ENCODE peak calls at places on chromosomes 4 and X, in six cellular contexts. N, B, D, Z, F and V are unnamed samples.

GRCh38 chr4:1978741-1979476 is 29.9 kb downstream of the NELFA start:
- DNase-seq in B (no peak), F (no peak), D (no peak), N (no peak), Z (no peak), V (no peak)

GRCh38 chrX:41184312-41184711 is 99.1 kb downstream of the USP9X start:
- DNase-seq in N (no peak), Z (no peak), B (no peak), D (no peak), F (no peak), V (no peak)

GRCh38 chr4:3045500-3045850 is 28.9 kb downstream of the HTT-AS start:
- DNase-seq in F (peak), D (peak), B (peak), Z (peak), N (no peak), V (peak)

GRCh38 chr4:15953625-15954024 is 9.3 kb downstream of the FGFBP2 start:
- DNase-seq in Z (no peak), N (no peak), D (no peak), B (no peak), F (no peak), V (no peak)

GRCh38 chr4:26793750-26794149 is 66.9 kb upstream of the STIM2 start:
- DNase-seq in F (no peak), D (no peak), N (no peak), B (no peak), Z (no peak), V (no peak)

GRCh38 chrX:46559062-46559461 is 13.8 kb upstream of the ZNF674 start:
- DNase-seq in N (no peak), D (no peak), F (no peak), B (no peak), Z (no peak), V (no peak)

GRCh38 chr4:113831469-113831868 is 69.9 kb upstream of the CAMK2D start:
- DNase-seq in N (no peak), Z (no peak), B (no peak), F (no peak), D (no peak), V (no peak)

GRCh38 chr4:34469518-34469917 is 1774.8 kb downstream of the ARAP2 start:
- DNase-seq in B (no peak), D (no peak), N (peak), Z (no peak), F (no peak), V (no peak)

GRCh38 chr4:143486314-143486713 is 27.2 kb upstream of the SMARCA5 start:
- DNase-seq in N (no peak), D (no peak), F (no peak), Z (no peak), B (no peak), V (no peak)

GRCh38 chrX:42098897-42099296 is 175.5 kb upstream of the CASK start:
- DNase-seq in N (no peak), B (no peak), Z (no peak), F (no peak), D (no peak), V (no peak)

GRCh38 chr4:185847352-185848078 is 35.5 kb upstream of the SORBS2 start:
- DNase-seq in D (no peak), N (peak), B (no peak), Z (no peak), F (no peak), V (no peak)

GRCh38 chrX:40174594-40175415 is 77.0 kb upstream of the BCOR start:
- DNase-seq in N (no peak), Z (peak), B (peak), F (peak), D (peak), V (peak)

GRCh38 chr4:127505203-127505602 is 127.6 kb upstream of the INTU start:
- DNase-seq in D (no peak), B (no peak), N (no peak), Z (no peak), F (no peak), V (peak)

GRCh38 chrX:150060406-150060805 is 122.1 kb upstream of the EOLA2 start:
- DNase-seq in D (no peak), Z (no peak), N (no peak), F (no peak), B (no peak), V (no peak)

GRCh38 chr4:139453041-139453370 is 915 bp upstream of the RAB33B start:
- DNase-seq in B (no peak), F (peak), Z (peak), D (peak), N (peak), V (no peak)

GRCh38 chr4:81617569-81617968 is 145.9 kb upstream of the RASGEF1B start:
- DNase-seq in F (no peak), B (no peak), Z (no peak), N (no peak), D (no peak), V (no peak)

GRCh38 chr4:111696505-111696904 is 448.7 kb upstream of the FAM241A start:
- DNase-seq in B (no peak), F (no peak), D (no peak), Z (no peak), N (no peak), V (no peak)

GRCh38 chrX:130652824-130653578 is 250.0 kb downstream of the ENOX2 start:
- DNase-seq in N (no peak), Z (no peak), F (no peak), D (no peak), B (no peak), V (no peak)

GRCh38 chr4:3227878-3228675 is 20.9 kb upstream of the MSANTD1 start:
- DNase-seq in D (no peak), N (no peak), B (no peak), Z (no peak), F (no peak), V (no peak)

GRCh38 chrX:118528089-118528753 is 32.6 kb downstream of the DOCK11 start:
- DNase-seq in N (no peak), Z (peak), D (peak), B (peak), F (peak), V (no peak)

GRCh38 chrX:70494441-70494840 is 49.8 kb downstream of the DLG3 start:
- DNase-seq in B (no peak), N (no peak), Z (no peak), F (no peak), D (no peak), V (no peak)

GRCh38 chr4:54067163-54067562 is 2.8 kb upstream of the CHIC2 start:
- DNase-seq in D (no peak), F (peak), Z (no peak), N (no peak), B (no peak), V (peak)

GRCh38 chr4:151227731-151228130 is 49.2 kb upstream of the PRSS48 start:
- DNase-seq in Z (no peak), N (no peak), B (no peak), F (peak), D (no peak), V (no peak)

GRCh38 chrX:107396235-107396634 is 53.2 kb upstream of the FRMPD3 start:
- DNase-seq in B (no peak), Z (no peak), N (no peak), D (no peak), F (no peak), V (no peak)

GRCh38 chr4:170581322-170581721 is 491.6 kb upstream of the AADAT start:
- DNase-seq in B (no peak), D (no peak), Z (no peak), N (no peak), F (no peak), V (no peak)

GRCh38 chr4:184653650-184654049 is 4.1 kb downstream of the PRIMPOL start:
- DNase-seq in B (no peak), Z (no peak), D (no peak), N (peak), F (no peak), V (no peak)

GRCh38 chr4:32172086-32172485 is 1451.9 kb downstream of the PCDH7 start:
- DNase-seq in Z (no peak), D (no peak), B (no peak), F (no peak), N (no peak), V (no peak)

GRCh38 chrX:71095033-71095432 is 618 bp upstream of the FOXO4 start:
- DNase-seq in B (no peak), F (no peak), D (no peak), Z (no peak), N (no peak), V (no peak)